ENCODE peak calls at places on chromosomes 7 and 10, in nine cellular contexts. O, Q, Z, C, E, I, W, S and F are unnamed samples.
A peak's percentile ranks its signal among the peaks of the same experiment; 100 is the strongest.

GRCh38 chr7:104643587-104644217 is 315.3 kb downstream of the LHFPL3 start:
- DNase-seq in W (no peak), O (no peak), Q (no peak), E (peak; percentile 9), S (no peak), I (no peak), Z (no peak), C (peak; percentile 9), F (peak; percentile 38)

GRCh38 chr7:102152672-102153585 is 133.7 kb upstream of the SH2B2 start:
- DNase-seq in C (peak; percentile 85), I (no peak), Z (no peak), Q (no peak), S (peak; percentile 13), O (no peak), W (no peak), E (peak; percentile 38), F (peak; percentile 89)

GRCh38 chr10:4353059-4353655 is 472.9 kb upstream of the AKR1E2 start:
- DNase-seq in O (no peak), S (no peak), C (peak; percentile 21), Z (no peak), E (peak; percentile 57), I (no peak), Q (no peak), W (no peak), F (no peak)

GRCh38 chr7:155824195-155824915 is 12.1 kb upstream of the SHH start:
- DNase-seq in Z (peak; percentile 51), W (peak; percentile 60), C (peak; percentile 41), S (peak; percentile 18), O (no peak), E (no peak), Q (no peak), I (no peak), F (peak; percentile 95)

GRCh38 chr10:58781873-58782488 is 269.3 kb downstream of the BICC1 start:
- DNase-seq in I (no peak), Z (no peak), W (peak; percentile 47), C (peak; percentile 64), Q (peak; percentile 30), S (no peak), E (peak; percentile 62), O (no peak), F (peak; percentile 59)

GRCh38 chr7:69781412-69781846 is 183.2 kb downstream of the AUTS2 start:
- DNase-seq in E (peak; percentile 53), W (peak; percentile 50), S (no peak), C (peak; percentile 62), Q (no peak), I (no peak), O (no peak), Z (no peak), F (no peak)

GRCh38 chr10:49534670-49535381 is 4.1 kb downstream of the ERCC6 start:
- DNase-seq in C (peak; percentile 64), S (peak; percentile 55), E (peak; percentile 76), O (no peak), W (no peak), Z (no peak), Q (peak; percentile 75), I (no peak), F (peak; percentile 8)

GRCh38 chr7:117869374-117869773 is 3.9 kb downstream of the CTTNBP2 start:
- DNase-seq in W (no peak), S (no peak), E (no peak), C (no peak), O (no peak), Q (no peak), Z (no peak), I (no peak), F (no peak)

DNA sequence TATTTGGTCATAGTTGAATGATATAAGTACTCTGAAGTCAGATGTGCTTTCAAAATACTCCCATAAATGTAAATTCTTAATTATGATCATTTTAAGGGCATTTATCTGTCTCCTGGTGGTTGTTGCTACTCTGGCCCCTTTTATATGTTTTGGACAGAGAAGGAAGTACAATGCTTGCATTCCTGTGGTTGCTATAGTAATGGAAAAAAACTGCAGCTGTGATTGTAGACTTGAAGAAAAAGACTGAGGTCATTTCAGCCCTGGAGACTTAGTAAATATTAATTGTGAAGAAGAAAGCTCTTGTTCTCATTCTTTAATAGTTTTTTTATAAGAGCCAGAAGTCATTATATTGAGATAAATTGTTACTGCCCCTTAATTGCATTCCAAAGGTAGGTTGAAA is 70.2 kb upstream of the FERD3L start:
- DNase-seq in O (no peak), W (no peak), C (peak; percentile 80), Q (no peak), I (no peak), Z (no peak), S (peak; percentile 58), E (peak; percentile 74), F (no peak)
- TF ChIP-seq CTCF in O (peak; percentile 17), W (no peak), C (no peak), Q (no peak), I (no peak), Z (no peak), S (no peak), E (no peak), F (no peak)

GRCh38 chr7:80105706-80106408 is 28.8 kb upstream of the GNAI1 start:
- DNase-seq in S (no peak), Z (no peak), O (no peak), W (no peak), Q (no peak), I (no peak), C (no peak), E (no peak), F (no peak)

GRCh38 chr7:80107278-80107677 is 27.4 kb upstream of the GNAI1 start:
- DNase-seq in O (no peak), W (no peak), S (no peak), E (no peak), C (no peak), I (no peak), Q (no peak), Z (no peak), F (no peak)

DNA sequence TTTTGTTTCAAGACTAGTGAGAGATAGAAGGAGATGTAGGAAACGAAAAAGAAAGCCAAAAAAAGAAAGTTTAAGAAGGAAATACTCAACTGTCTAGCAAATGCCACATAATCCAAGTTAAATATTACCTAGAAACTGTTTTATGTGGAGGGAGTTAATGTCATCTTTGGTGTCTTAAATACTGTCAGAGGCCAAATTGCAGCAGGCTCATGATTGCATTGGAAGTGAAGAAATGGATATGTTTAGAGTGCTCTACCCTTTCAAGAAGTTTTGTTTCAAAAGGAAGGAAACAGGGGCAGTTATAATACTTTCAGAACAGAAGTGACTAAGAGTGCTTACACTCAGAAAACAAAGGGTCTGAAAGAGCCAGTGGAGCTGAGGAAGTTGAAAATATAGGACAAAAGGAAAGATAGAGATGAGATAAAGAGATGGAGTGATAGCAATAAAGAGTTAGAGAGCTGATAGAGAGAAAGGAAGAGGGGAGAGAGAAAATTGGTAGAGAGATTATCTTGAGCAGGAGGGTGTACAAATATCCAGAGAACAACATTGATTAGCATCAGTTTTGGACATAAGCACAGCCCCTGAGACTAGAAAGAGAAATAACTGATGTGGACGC is 28.0 kb upstream of the GNAI1 start:
- DNase-seq in O (no peak), Q (no peak), S (no peak), W (no peak), Z (no peak), C (no peak), I (no peak), E (no peak), F (no peak)
- TF ChIP-seq CTCF in O (no peak), Q (no peak), S (no peak), W (no peak), Z (no peak), C (no peak), I (no peak), E (no peak), F (no peak)

DNA sequence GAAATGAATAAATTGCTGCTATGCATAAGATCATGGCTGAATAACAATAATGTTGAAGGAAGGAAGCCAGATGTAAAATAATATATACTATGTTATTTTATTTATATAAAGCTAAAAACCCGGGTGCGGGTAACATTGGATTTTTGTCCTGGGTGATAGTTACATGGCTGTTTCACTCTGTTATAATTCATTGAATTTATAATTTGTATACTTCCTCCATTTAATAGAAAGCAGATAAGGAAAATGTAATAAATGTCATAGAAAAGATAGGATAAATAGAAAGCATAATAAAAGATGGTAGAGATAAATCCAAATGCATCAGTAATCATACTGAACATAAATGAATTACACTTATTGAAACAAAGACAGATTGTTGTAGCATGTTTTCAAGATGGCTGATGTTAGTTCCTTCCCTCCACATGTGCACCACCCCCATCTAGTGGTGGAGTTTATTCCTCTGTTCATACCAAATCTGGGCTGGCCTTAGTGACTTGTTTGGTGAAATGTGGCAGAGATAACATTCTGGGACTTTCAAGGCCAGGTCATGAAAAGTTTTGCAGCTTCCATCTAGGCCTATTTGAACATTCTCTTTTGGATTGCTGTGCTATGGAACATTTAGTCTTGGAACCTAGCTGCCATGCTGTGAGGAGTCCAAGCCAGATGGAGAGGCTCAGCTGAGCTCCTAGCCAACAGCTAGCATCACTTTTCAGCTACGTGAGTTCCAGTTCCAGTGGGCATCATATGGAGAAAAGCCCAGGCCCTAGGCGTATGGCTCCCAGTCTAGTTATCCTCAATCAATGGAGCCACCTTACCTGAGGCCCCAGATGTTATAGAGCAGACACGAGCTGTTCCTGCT is 46.9 kb downstream of the AHCYL2 start:
- DNase-seq in S (no peak), Q (peak; percentile 59), I (peak; percentile 10), O (no peak), C (peak; percentile 62), W (peak; percentile 56), E (peak; percentile 70), Z (no peak), F (peak; percentile 66)
- TF ChIP-seq CTCF in S (peak; percentile 64), Q (peak; percentile 55), I (peak; percentile 49), O (peak; percentile 47), C (peak; percentile 67), W (peak; percentile 71), E (peak; percentile 81), Z (peak; percentile 74), F (peak; percentile 52)

GRCh38 chr10:99172950-99173349 is 62.7 kb downstream of the HPSE2 start:
- DNase-seq in O (no peak), Q (no peak), E (no peak), C (no peak), S (no peak), I (no peak), W (no peak), Z (no peak), F (no peak)

DNA sequence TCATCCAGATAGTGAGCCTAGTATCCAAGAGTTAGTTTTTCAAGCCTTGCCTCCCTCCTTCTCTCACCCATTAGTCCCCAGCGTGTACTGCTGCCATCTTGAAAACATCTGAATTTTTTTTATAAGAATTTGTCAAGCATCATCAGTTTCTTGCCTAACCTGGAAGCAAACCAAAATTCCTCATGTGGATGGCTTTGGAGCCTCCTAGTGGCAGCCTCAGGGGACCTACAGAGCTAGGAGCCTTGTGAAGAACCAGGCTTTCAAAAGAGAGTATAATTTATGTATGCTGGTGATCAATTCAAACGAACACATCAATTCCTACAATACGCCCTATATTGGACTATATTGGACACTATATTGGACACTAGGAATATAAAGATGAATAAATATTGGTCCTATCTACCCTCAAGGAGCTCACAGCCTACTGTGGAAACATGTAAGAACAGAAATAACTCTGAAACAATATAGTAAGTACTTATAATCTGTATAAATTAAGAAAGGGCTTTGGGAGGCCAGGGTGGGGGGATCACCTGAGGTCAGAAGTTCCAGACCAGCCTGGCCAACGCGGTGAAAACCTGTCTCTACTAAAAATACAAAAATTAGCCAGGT is 63.4 kb downstream of the HPSE2 start:
- DNase-seq in C (peak; percentile 30), Z (no peak), E (peak; percentile 58), W (peak; percentile 22), Q (no peak), S (no peak), O (no peak), I (peak; percentile 9), F (peak; percentile 65)
- TF ChIP-seq CTCF in C (peak; percentile 25), Z (peak; percentile 13), E (peak; percentile 62), W (peak; percentile 61), Q (no peak), S (peak; percentile 51), O (peak; percentile 47), I (peak; percentile 47), F (peak; percentile 54)